ENCODE peak calls at places on chromosomes 12 and 14, in eight cellular contexts. H is HepG2, V is IMR-90, A is A549, Q is K562, I is WTC11, L is GM12878, B is SK-N-SH. Z is an unnamed sample.
A peak's percentile ranks its signal among the peaks of the same experiment; 100 is the strongest.

GRCh38 chr14:75441731-75442130 is 13.9 kb downstream of the JDP2 start:
- DNase-seq in V (no peak), A (no peak), I (no peak), Q (peak; percentile 27), L (no peak), H (no peak), B (no peak), Z (no peak)

GRCh38 chr12:6701078-6701768 is 608 bp upstream of the PIANP start:
- DNase-seq in H (no peak), V (no peak), A (no peak), Q (no peak), B (no peak), L (no peak), I (no peak), Z (no peak)

GRCh38 chr12:70178038-70178437 is 65.2 kb upstream of the CNOT2 start:
- DNase-seq in B (peak; percentile 2), Q (no peak), A (no peak), L (no peak), H (no peak), I (no peak), V (no peak), Z (no peak)

GRCh38 chr14:93965287-93965821 is 11.0 kb downstream of the ASB2 start:
- DNase-seq in L (no peak), B (no peak), Q (no peak), I (no peak), V (peak; percentile 96), H (peak; percentile 38), A (peak; percentile 32), Z (no peak)

GRCh38 chr14:100580316-100581227 is 6.6 kb downstream of the BEGAIN start:
- DNase-seq in V (no peak), L (no peak), Q (no peak), I (no peak), B (peak; percentile 7), A (no peak), H (no peak), Z (no peak)

GRCh38 chr12:5232291-5232690 is 188.6 kb downstream of the KCNA5 start:
- DNase-seq in A (no peak), Q (no peak), I (no peak), V (peak; percentile 64), H (no peak), B (no peak), L (no peak), Z (no peak)

GRCh38 chr12:105798249-105798835 is 340.4 kb downstream of the NUAK1 start:
- DNase-seq in A (no peak), V (no peak), H (no peak), Q (no peak), L (no peak), B (no peak), I (no peak), Z (no peak)

GRCh38 chr14:34461334-34462131 is 507 bp downstream of the SPTSSA start:
- DNase-seq in H (peak; percentile 89), L (no peak), Q (peak; percentile 72), I (peak; percentile 59), B (no peak), A (peak; percentile 41), V (peak; percentile 52), Z (no peak)

GRCh38 chr14:104876251-104876699 is 11.2 kb downstream of the CEP170B start:
- DNase-seq in H (no peak), A (peak; percentile 28), B (peak; percentile 92), I (peak; percentile 80), L (no peak), V (peak; percentile 16), Q (peak; percentile 53), Z (peak; percentile 31)

GRCh38 chr12:32312049-32312670 is 87.2 kb upstream of the FGD4 start:
- DNase-seq in V (peak; percentile 72), B (peak; percentile 44), L (peak; percentile 21), Q (peak; percentile 60), A (peak; percentile 45), I (no peak), H (peak; percentile 42), Z (no peak)

GRCh38 chr14:46734287-46734686 is 82.7 kb upstream of the RPL10L start:
- DNase-seq in V (no peak), B (no peak), H (no peak), L (no peak), I (no peak), Q (no peak), A (no peak), Z (no peak)

GRCh38 chr12:125983784-125984510 is 918.7 kb downstream of the AACS start:
- DNase-seq in I (no peak), V (no peak), B (peak; percentile 20), H (no peak), Q (no peak), L (no peak), A (no peak), Z (no peak)

GRCh38 chr12:109839444-109839843 is 6.2 kb upstream of the TRPV4 start:
- DNase-seq in V (no peak), A (no peak), L (no peak), I (no peak), Q (no peak), B (no peak), H (no peak), Z (no peak)

DNA sequence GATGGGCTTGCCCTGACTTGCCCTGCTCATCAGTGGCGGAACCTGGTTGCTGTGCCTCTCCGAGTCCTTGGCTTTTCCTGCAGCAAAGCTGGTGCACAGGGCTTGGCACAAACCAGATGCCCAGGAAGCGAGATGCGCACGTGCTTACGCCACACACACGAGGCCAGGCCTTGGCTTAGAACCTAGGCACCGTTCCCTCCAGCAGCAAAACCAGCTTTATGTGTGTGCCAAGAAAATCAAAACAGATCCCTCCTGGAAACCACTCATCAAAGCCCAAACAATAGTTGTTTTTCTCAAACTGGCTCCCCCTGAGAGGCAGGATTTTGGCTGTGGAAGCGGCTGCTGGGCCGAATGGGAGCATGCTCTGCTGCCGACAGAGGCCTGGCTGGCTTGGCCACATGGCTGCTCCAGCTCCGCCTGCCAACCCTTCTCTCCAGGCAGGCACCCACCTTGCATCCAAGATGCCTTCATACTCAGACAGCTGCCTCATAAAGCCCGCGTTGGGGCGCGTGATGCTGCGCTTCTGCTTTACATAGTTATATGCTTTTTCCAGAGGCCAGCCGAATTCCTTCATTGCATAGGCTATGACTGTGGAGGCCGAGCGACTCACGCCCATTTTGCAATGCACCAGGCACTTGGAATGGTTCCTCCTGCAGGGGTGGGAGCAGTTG is 58.7 kb downstream of the SSH1 start:
- DNase-seq in V (peak; percentile 86), I (no peak), H (no peak), A (no peak), L (no peak), Q (no peak), B (no peak), Z (no peak)
- TF ChIP-seq USF2 in V (no peak), I (no peak), H (no peak), A (no peak), L (no peak), Q (no peak), B (no peak), Z (no peak)

GRCh38 chr12:57273516-57273915 is 22.5 kb upstream of the STAC3 start:
- DNase-seq in I (no peak), V (no peak), A (no peak), H (no peak), Q (no peak), L (no peak), B (no peak), Z (no peak)

GRCh38 chr12:57280234-57281062 is 29.5 kb upstream of the STAC3 start:
- DNase-seq in L (peak; percentile 74), Q (peak; percentile 89), A (peak; percentile 78), V (peak; percentile 99), I (no peak), H (peak; percentile 84), B (no peak), Z (no peak)

GRCh38 chr12:57272337-57273151 is 21.6 kb upstream of the STAC3 start:
- DNase-seq in Q (peak; percentile 61), A (no peak), H (no peak), B (peak; percentile 49), I (no peak), L (no peak), V (peak; percentile 45), Z (no peak)

GRCh38 chr12:57278465-57279453 is 27.8 kb upstream of the STAC3 start:
- DNase-seq in H (no peak), Q (no peak), A (no peak), V (peak; percentile 42), B (no peak), I (no peak), L (no peak), Z (no peak)

DNA sequence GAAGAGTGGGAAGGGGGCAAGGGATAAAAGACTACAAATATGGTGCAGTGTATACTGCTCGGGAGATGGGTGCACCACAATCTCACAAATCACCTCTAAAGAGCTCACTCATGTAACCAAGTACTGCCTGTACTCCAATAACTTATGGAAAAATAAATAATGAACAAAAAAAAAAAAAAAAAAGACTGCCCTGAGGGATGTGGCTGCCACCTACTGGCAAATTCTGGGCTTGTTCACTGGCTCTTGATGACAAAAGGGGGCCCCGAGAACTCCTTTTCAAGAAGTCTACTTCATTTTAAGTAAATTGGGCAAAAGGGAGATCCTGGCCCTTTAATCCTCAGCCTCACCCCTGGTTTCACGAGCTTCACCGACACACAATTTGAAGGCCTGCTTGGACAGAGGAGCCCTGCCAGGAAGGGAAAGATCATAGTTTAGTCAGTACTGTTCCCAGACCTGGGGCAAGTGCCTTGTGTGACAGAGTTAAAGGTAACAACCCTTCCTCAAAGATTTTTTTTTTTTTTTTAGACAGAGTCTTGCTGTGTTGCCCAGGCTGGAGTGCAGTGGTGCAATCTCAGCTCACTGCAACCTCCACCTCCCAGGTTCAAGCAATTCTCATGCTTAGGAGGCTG is 26.1 kb upstream of the STAC3 start:
- DNase-seq in A (peak; percentile 34), V (peak; percentile 49), Q (peak; percentile 56), I (peak; percentile 46), B (no peak), H (peak; percentile 21), L (no peak), Z (no peak)
- TF ChIP-seq USF2 in A (no peak), V (no peak), Q (no peak), I (no peak), B (no peak), H (no peak), L (no peak), Z (no peak)

GRCh38 chr14:69670093-69670492 is 58.7 kb downstream of the SUSD6 start:
- DNase-seq in L (no peak), B (no peak), A (no peak), I (no peak), Q (no peak), H (no peak), V (no peak), Z (no peak)
- TF ChIP-seq USF2 in L (no peak), B (no peak), A (no peak), I (no peak), Q (no peak), H (no peak), V (no peak), Z (no peak)

GRCh38 chr12:84174115-84174514 is 738.5 kb downstream of the SLC6A15 start:
- DNase-seq in H (no peak), B (no peak), L (no peak), V (no peak), A (no peak), I (no peak), Q (no peak), Z (no peak)

DNA sequence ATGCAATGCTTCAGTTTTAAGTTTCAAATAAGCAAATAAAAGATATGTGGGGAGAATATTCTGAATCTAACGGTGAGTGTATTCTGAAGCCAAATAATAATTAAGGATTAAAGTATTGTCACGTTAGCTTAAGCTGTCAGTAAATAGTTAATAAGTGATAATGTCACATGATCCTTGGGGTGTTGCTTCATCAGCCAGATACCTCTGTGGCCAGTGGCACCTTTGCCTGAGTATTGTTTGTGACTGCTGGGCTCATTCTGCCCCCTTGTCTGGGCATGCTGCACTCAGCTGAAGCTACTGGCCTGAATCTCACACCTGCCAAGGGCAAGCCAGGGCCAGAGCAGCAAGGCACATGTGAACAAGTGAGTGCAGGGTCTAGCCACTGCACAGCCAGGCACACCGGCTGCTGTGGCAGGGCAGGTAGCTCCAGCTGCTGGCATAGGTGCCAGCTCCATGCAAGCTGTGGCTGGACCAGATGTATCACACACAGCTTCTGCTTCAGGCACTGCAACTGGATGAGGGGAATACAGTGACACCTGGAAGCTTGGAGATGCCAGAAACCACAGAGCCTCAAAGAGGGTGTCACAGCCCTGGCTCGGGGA is 739.7 kb downstream of the SLC6A15 start:
- DNase-seq in Q (no peak), H (no peak), B (no peak), V (no peak), L (no peak), I (no peak), A (no peak), Z (no peak)
- TF ChIP-seq USF2 in Q (no peak), H (no peak), B (no peak), V (no peak), L (no peak), I (no peak), A (no peak), Z (no peak)

Z was measured in H1.